ENCODE peak calls at places on chromosomes 7 and 10, in five cellular contexts. U, B, R, G and P are unnamed samples.

GRCh38 chr10:128072941-128073615 is 53.1 kb downstream of the MKI67 start:
- DNase-seq in R (no peak), B (no peak), G (no peak), U (no peak), P (no peak)

GRCh38 chr7:87217983-87218653 is 1.4 kb downstream of the TMEM243 start:
- DNase-seq in G (no peak), B (no peak), U (no peak), R (no peak), P (no peak)

GRCh38 chr7:47088329-47089067 is 493.4 kb downstream of the TNS3 start:
- DNase-seq in R (peak), B (peak), U (peak), G (peak), P (peak)

GRCh38 chr7:84668116-84668515 is 473.5 kb upstream of the SEMA3A start:
- DNase-seq in U (no peak), G (no peak), R (no peak), B (no peak), P (no peak)

GRCh38 chr7:28292826-28293528 is 112.4 kb upstream of the JAZF1 start:
- DNase-seq in U (no peak), B (no peak), G (peak), R (no peak), P (no peak)

GRCh38 chr10:73469579-73469978 is 26.2 kb downstream of the PPP3CB start:
- DNase-seq in R (no peak), B (no peak), U (no peak), G (no peak), P (no peak)

GRCh38 chr7:152760384-152761115 is 998 bp downstream of the ACTR3B start:
- DNase-seq in R (peak), G (peak), U (no peak), B (no peak), P (no peak)

GRCh38 chr7:144830811-144831210 is 5.0 kb downstream of the TPK1 start:
- DNase-seq in R (peak), B (no peak), U (no peak), G (no peak), P (no peak)

GRCh38 chr10:43965033-43965917 is 316.6 kb upstream of the ZNF32 start:
- DNase-seq in U (no peak), B (no peak), R (peak), G (peak), P (peak)

GRCh38 chr7:148883233-148884048 is 650 bp downstream of the EZH2 start:
- DNase-seq in R (no peak), G (peak), B (peak), U (peak), P (peak)

DNA sequence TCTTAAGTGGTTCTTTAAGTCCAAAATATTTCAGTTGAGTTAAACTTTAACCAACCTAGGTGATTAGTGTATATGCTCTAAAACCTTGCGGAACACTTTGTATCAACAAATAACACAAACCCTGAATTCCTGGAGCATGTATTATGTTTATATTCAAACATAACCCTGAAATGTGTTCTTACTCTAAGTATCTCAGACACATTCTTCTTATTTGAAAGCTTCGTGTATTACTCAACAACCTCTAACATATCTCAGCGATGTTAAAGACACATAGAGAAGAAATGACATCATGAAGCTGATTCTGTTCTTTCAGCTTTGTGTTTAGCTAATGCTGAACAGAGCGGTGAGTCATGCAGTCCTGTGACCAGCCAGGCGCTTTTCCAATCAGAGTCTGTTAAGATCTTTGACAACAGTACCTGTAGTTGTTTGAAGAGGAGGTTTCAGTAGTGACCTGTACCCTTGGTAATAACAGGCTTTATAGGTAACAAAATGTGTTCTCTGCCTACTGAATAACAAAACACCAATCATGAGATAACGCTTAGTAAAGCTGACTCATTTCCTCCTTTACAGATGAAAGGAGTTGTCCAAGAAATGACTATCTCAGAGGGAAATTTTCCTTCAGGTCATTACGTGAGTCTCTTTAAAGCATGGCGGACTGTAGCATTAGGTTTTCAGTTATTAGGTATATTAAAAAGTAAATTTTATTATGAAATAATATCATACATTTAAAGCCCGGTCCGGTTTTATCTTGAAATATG is 67.3 kb upstream of the KLF6 start:
- DNase-seq in R (peak), G (peak), B (peak), U (peak), P (peak)
- TF ChIP-seq POLR2A in R (peak), G (no peak), B (peak), U (no peak), P (no peak)

GRCh38 chr7:2701406-2701805 is 13.4 kb downstream of the AMZ1 start:
- DNase-seq in G (no peak), B (no peak), R (no peak), U (no peak), P (no peak)

GRCh38 chr7:2698581-2699288 is 10.7 kb downstream of the AMZ1 start:
- DNase-seq in U (no peak), B (no peak), G (no peak), R (no peak), P (no peak)

GRCh38 chr7:2699289-2699620 is 11.3 kb downstream of the AMZ1 start:
- DNase-seq in B (no peak), G (no peak), U (no peak), R (no peak), P (no peak)

GRCh38 chr7:2701832-2702593 is 14.0 kb downstream of the AMZ1 start:
- DNase-seq in U (no peak), G (no peak), R (peak), B (peak), P (peak)

GRCh38 chr7:2700141-2700850 is 12.3 kb downstream of the AMZ1 start:
- DNase-seq in G (no peak), R (no peak), U (no peak), B (no peak), P (no peak)
- H3K4me3 ChIP-seq in G (no peak), R (no peak), U (no peak), B (no peak), P (no peak)

GRCh38 chr10:72251635-72252034 is 22.1 kb upstream of the DDIT4 start:
- DNase-seq in B (no peak), G (no peak), U (no peak), R (no peak), P (no peak)
- H3K27ac ChIP-seq in B (peak), G (no peak), U (peak), R (no peak), P (peak)

GRCh38 chr10:61899663-61899996 is 1.9 kb upstream of the ARID5B start:
- DNase-seq in U (no peak), B (no peak), G (no peak), R (no peak), P (no peak)

GRCh38 chr10:61899997-61900828 is 1.3 kb upstream of the ARID5B start:
- DNase-seq in U (peak), G (peak), R (peak), B (peak), P (peak)

GRCh38 chr10:61902448-61903183 is 1.1 kb downstream of the ARID5B start:
- DNase-seq in U (peak), G (peak), B (peak), R (peak), P (peak)

GRCh38 chr10:61901829-61902447 is 439 bp downstream of the ARID5B start:
- DNase-seq in B (no peak), G (no peak), R (no peak), U (peak), P (no peak)

DNA sequence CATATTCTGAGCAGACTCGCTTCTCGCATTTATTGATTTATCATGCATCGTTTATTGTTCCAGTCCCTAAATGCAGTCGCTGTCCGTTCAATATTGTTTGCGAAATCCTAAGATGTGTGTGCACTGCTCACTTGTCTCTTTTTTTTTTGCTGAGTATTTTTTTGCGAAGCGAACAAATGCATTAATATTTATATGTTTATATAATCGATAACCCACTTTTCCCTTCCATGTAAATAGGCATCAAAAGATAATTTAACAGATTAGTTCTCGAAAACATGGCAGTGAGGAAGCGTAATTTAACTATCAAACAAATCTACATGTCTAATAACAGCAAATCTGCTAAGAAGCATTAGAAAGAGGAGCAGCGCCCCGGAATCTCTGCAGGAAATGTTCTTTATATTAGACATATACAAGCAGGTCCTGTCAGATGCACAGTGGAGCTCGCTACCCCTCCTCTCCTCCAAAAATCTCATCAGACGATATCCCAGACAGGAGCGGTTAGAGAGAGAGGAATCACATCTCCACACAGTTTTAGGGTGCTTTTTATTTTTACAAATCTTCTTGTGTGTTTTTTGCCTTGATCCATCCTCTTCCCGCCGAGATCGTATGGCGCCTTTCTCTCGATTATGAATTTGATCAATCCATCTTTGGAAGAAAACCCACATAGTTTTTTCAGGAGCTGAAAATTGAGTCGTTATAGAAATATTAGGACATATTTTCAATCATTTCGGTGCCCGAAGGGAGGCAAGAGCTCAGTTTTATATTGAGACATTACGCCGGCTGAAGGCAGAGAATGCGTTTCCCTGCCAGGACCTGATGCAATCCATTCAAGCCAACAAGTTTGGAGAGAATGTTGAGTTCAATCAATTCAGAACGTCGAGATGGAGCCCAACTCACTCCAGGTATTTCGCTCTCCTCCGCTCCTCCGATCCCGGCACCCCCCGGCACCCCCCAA is at the start of gene ARID5B:
- DNase-seq in R (peak), U (peak), B (peak), G (peak), P (peak)
- TF ChIP-seq POLR2A in R (no peak), U (no peak), B (no peak), G (no peak), P (no peak)

GRCh38 chr10:59901481-59901880 is 4.9 kb downstream of the CCDC6 start:
- DNase-seq in R (no peak), B (no peak), G (no peak), U (no peak), P (no peak)

GRCh38 chr10:59905066-59905734 is 1.2 kb downstream of the CCDC6 start:
- DNase-seq in B (peak), G (peak), U (no peak), R (peak), P (no peak)

GRCh38 chr10:59904431-59905065 is 1.8 kb downstream of the CCDC6 start:
- DNase-seq in B (no peak), U (no peak), G (no peak), R (no peak), P (no peak)

GRCh38 chr10:59905735-59906416 is 480 bp downstream of the CCDC6 start:
- DNase-seq in U (no peak), B (no peak), G (no peak), R (no peak), P (no peak)

GRCh38 chr10:59903871-59904270 is 2.5 kb downstream of the CCDC6 start:
- DNase-seq in B (no peak), U (no peak), G (no peak), R (peak), P (no peak)
- H3K4me3 ChIP-seq in B (peak), U (no peak), G (no peak), R (no peak), P (no peak)

GRCh38 chr10:33005322-33006282 is 47.6 kb upstream of the ITGB1 start:
- DNase-seq in B (peak), R (peak), U (peak), G (peak), P (peak)
- H3K27ac ChIP-seq in B (peak), R (peak), U (peak), G (peak), P (peak)